ENCODE peak calls at places on chromosomes 11 and 22, in four cellular contexts. C is type B pancreatic cell, S is germinal center, H is T-helper 2 cell. T is an unnamed sample.

GRCh38 chr22:18968011-18968749 is 32.1 kb upstream of the PRODH start:
- DNase-seq in C (no peak), S (no peak), H (no peak), T (no peak)

GRCh38 chr22:29636751-29637150 is 33.3 kb downstream of the NF2 start:
- DNase-seq in C (no peak), S (no peak), H (no peak), T (no peak)

GRCh38 chr22:36872084-36872483 is 11.3 kb downstream of the NCF4 start:
- DNase-seq in C (no peak), S (no peak), H (no peak), T (no peak)

GRCh38 chr11:76577199-76577920 is 93.2 kb downstream of the LRRC32 start:
- DNase-seq in C (no peak), S (no peak), H (no peak), T (no peak)

GRCh38 chr22:49825944-49826602 is 1.6 kb downstream of the BRD1 start:
- DNase-seq in C (no peak), S (no peak), H (peak), T (no peak)

GRCh38 chr11:44753965-44754645 is 27.3 kb downstream of the TSPAN18 start:
- DNase-seq in C (no peak), S (no peak), H (no peak), T (no peak)

GRCh38 chr11:8338138-8338537 is 74.5 kb upstream of the LMO1 start:
- DNase-seq in C (no peak), S (peak), H (no peak), T (no peak)

GRCh38 chr11:73532310-73532709 is 65.6 kb downstream of the FAM168A start:
- DNase-seq in C (no peak), S (no peak), H (no peak), T (no peak)

GRCh38 chr22:47289316-47289985 is 527.0 kb downstream of the TBC1D22A start:
- DNase-seq in C (peak), S (no peak), H (no peak), T (no peak)

GRCh38 chr22:33443688-33444087 is 385.5 kb upstream of the SYN3 start:
- DNase-seq in C (no peak), S (no peak), H (no peak), T (no peak)

GRCh38 chr22:48949375-48950149 is 878.1 kb downstream of the BRD1 start:
- DNase-seq in C (peak), S (no peak), H (no peak), T (no peak)

GRCh38 chr22:27163162-27164137 is 506.1 kb downstream of the MIAT start:
- DNase-seq in C (no peak), S (no peak), H (no peak), T (no peak)

GRCh38 chr11:61027141-61027840 is 55.8 kb downstream of the CD6 start:
- DNase-seq in C (no peak), S (no peak), H (no peak), T (no peak)

GRCh38 chr11:128463386-128463829 is 124.0 kb downstream of the ETS1 start:
- DNase-seq in C (no peak), S (no peak), H (no peak), T (no peak)

GRCh38 chr11:68839953-68840641 is 1.6 kb downstream of the CPT1A start:
- DNase-seq in C (no peak), S (no peak), H (no peak), T (no peak)

GRCh38 chr11:46489668-46490560 is 98.3 kb upstream of the CHRM4 start:
- DNase-seq in C (no peak), S (peak), H (no peak), T (no peak)

GRCh38 chr11:102546923-102547471 is 16.4 kb upstream of the MMP7 start:
- DNase-seq in C (no peak), S (peak), H (no peak), T (no peak)